ENCODE peak calls at places on chromosomes 11 and 22, in nine cellular contexts. H, U, Z, J, E, G, N, T and O are unnamed samples.
A peak's percentile ranks its signal among the peaks of the same experiment; 100 is the strongest.

GRCh38 chr11:28736256-28736655 is 628.1 kb downstream of the METTL15 start:
- DNase-seq in H (no peak), U (no peak), Z (no peak), J (no peak), E (no peak), G (no peak), N (no peak), T (no peak), O (no peak)

GRCh38 chr22:24521791-24522245 is 26.7 kb downstream of the UPB1 start:
- DNase-seq in H (no peak), U (peak; percentile 41), Z (peak; percentile 58), J (peak; percentile 52), E (peak; percentile 76), G (no peak), N (peak; percentile 58), T (peak; percentile 71), O (peak; percentile 73)

GRCh38 chr11:122976734-122977454 is 4.7 kb downstream of the BSX start:
- DNase-seq in H (no peak), U (no peak), Z (no peak), J (no peak), E (no peak), G (no peak), N (peak; percentile 15), T (no peak), O (no peak)

GRCh38 chr11:88384678-88385015 is 47.1 kb upstream of the CTSC start:
- DNase-seq in H (no peak), U (peak; percentile 40), Z (peak; percentile 36), J (no peak), E (no peak), G (no peak), N (no peak), T (peak; percentile 55), O (no peak)

GRCh38 chr22:44360686-44361381 is 48.1 kb upstream of the SHISAL1 start:
- DNase-seq in H (peak; percentile 78), U (peak; percentile 44), Z (peak; percentile 95), J (peak; percentile 60), E (peak; percentile 51), G (no peak), N (no peak), T (peak; percentile 88), O (peak; percentile 72)

GRCh38 chr11:2384723-2385041 is 7.6 kb downstream of the CD81 start:
- DNase-seq in H (no peak), U (no peak), Z (no peak), J (peak; percentile 40), E (no peak), G (no peak), N (no peak), T (no peak), O (no peak)

GRCh38 chr11:129286813-129287212 is 88.8 kb upstream of the BARX2 start:
- DNase-seq in H (no peak), U (no peak), Z (no peak), J (no peak), E (no peak), G (no peak), N (no peak), T (no peak), O (no peak)

GRCh38 chr22:39220897-39221850 is 23.6 kb downstream of the PDGFB start:
- DNase-seq in H (no peak), U (no peak), Z (no peak), J (no peak), E (peak; percentile 31), G (no peak), N (no peak), T (peak; percentile 90), O (no peak)

GRCh38 chr22:30426395-30427353 is 1.1 kb downstream of the MTFP1 start:
- DNase-seq in H (no peak), U (peak; percentile 75), Z (peak; percentile 90), J (peak; percentile 89), E (peak; percentile 93), G (peak; percentile 51), N (peak; percentile 74), T (peak; percentile 83), O (peak; percentile 89)

GRCh38 chr22:36337365-36338130 is 50.2 kb downstream of the MYH9 start:
- DNase-seq in H (no peak), U (no peak), Z (no peak), J (no peak), E (no peak), G (no peak), N (no peak), T (no peak), O (no peak)

GRCh38 chr11:16611395-16612233 is 126.8 kb upstream of the C11orf58 start:
- DNase-seq in H (no peak), U (no peak), Z (no peak), J (no peak), E (no peak), G (no peak), N (peak; percentile 15), T (no peak), O (no peak)

GRCh38 chr11:34962034-34962433 is 45.6 kb downstream of the PDHX start:
- DNase-seq in H (no peak), U (no peak), Z (no peak), J (no peak), E (no peak), G (no peak), N (no peak), T (no peak), O (no peak)

GRCh38 chr11:66467034-66467659 is 442 bp downstream of the PELI3 start:
- DNase-seq in H (no peak), U (no peak), Z (peak; percentile 62), J (peak; percentile 76), E (peak; percentile 71), G (no peak), N (peak; percentile 73), T (peak; percentile 41), O (peak; percentile 63)

GRCh38 chr22:35380013-35380412 is 883 bp upstream of the HMOX1 start:
- DNase-seq in H (no peak), U (no peak), Z (no peak), J (no peak), E (no peak), G (no peak), N (no peak), T (no peak), O (no peak)

GRCh38 chr11:62588966-62589637 is 2.2 kb downstream of the TUT1 start:
- DNase-seq in H (no peak), U (peak; percentile 50), Z (peak; percentile 32), J (peak; percentile 35), E (no peak), G (no peak), N (no peak), T (no peak), O (no peak)

GRCh38 chr11:128776434-128777284 is 82.8 kb downstream of the FLI1 start:
- DNase-seq in H (no peak), U (peak; percentile 59), Z (no peak), J (peak; percentile 64), E (no peak), G (peak; percentile 56), N (peak; percentile 58), T (peak; percentile 71), O (peak; percentile 49)

GRCh38 chr11:132643239-132643638 is 889.1 kb downstream of the OPCML start:
- DNase-seq in H (no peak), U (no peak), Z (no peak), J (no peak), E (no peak), G (no peak), N (no peak), T (no peak), O (no peak)

DNA sequence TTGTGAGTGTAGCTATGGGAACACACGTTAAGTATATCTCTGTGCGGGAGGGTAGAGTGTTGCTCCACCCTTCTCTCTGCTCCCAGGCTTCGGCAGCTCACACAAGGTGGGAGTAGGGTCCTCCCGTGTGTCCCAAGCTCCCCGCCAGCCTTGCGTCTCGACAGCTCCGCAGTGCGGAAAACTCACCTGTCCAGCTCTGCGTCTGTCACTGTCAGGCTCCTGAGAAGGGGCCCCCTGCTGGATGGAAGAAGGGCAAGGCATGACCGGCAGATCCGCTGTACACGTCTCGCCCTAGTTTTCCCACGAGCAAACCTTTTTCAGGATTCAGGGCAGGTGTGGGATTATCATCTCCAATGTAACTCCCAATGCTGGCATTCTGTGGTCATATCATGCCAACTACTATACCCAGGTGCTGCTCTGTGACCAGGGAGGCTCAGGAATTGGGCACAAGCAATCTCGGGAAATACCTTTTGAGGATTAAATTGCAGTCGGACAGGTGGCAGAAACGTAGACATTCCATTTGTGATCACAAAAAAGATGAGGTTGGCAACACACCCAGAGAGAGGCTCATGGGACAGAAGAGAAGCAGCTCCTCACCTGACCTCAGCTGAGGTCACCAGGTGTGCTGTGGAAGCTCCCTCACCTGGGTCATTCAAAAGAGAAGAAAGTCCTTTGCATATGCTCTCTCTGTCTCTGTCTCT is 314.0 kb upstream of the B3GAT1 start:
- DNase-seq in H (no peak), U (no peak), Z (peak; percentile 25), J (no peak), E (peak; percentile 61), G (peak; percentile 53), N (no peak), T (no peak), O (no peak)
- TF ChIP-seq CTCF in H (no peak), U (no peak), Z (peak; percentile 36), J (no peak), E (peak; percentile 38), G (peak; percentile 60), N (no peak), T (no peak), O (no peak)

GRCh38 chr11:111870887-111871692 is at the start of gene ALG9:
- DNase-seq in H (no peak), U (peak; percentile 85), Z (peak; percentile 80), J (peak; percentile 94), E (peak; percentile 84), G (peak; percentile 92), N (peak; percentile 90), T (peak; percentile 89), O (peak; percentile 76)
- TF ChIP-seq CTCF in H (peak; percentile 49), U (peak; percentile 59), Z (peak; percentile 68), J (peak; percentile 20), E (no peak), G (peak; percentile 32), N (no peak), T (peak; percentile 49), O (peak; percentile 8)

DNA sequence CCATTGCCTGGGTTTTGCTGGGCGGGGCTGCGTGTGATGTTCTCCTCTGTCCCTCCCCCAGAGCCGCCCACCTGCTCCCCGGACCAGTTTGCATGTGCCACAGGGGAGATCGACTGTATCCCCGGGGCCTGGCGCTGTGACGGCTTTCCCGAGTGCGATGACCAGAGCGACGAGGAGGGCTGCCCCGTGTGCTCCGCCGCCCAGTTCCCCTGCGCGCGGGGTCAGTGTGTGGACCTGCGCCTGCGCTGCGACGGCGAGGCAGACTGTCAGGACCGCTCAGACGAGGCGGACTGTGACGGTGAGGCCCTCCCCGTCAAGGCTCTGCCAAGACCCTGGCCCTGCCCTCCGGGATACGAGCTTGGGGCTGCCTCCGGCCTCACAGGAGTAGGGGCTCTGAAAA is 27.0 kb upstream of the PPP6R3 start:
- DNase-seq in H (no peak), U (no peak), Z (no peak), J (no peak), E (no peak), G (no peak), N (no peak), T (no peak), O (no peak)
- TF ChIP-seq CTCF in H (no peak), U (no peak), Z (no peak), J (no peak), E (no peak), G (no peak), N (no peak), T (no peak), O (no peak)

DNA sequence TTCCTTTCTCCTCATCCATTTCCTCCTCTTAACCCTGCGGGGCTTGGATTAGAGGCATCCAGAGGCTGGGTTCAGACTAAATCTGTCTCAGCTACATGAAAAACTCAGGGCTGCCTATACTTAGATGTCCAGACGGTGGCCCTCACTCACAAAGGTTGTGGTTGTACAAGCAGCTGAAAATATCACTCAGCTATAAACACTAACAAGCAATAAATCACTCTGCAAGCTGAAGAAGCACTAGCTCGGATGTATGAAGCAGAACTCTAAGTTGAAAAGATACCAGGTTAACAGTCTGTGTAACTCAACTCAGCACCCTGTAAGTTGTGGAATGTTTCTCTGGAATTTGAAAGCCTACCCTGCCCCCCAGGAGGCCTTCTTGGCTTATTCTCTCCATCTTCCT is 82.9 kb downstream of the EXT2 start:
- DNase-seq in H (peak; percentile 23), U (peak; percentile 40), Z (no peak), J (no peak), E (no peak), G (no peak), N (no peak), T (peak; percentile 46), O (no peak)
- TF ChIP-seq CTCF in H (peak; percentile 36), U (peak; percentile 43), Z (no peak), J (peak; percentile 39), E (no peak), G (no peak), N (no peak), T (peak; percentile 14), O (no peak)